ENCODE peak calls at places on chromosome 17, in four cellular contexts. P is tibial artery, L is adrenal gland, E is HL-60. W is an unnamed sample.

GRCh38 chr17:43608313-43608712 is 53.4 kb downstream of the MEOX1 start:
- DNase-seq in P (no peak), L (no peak), E (no peak), W (no peak)

GRCh38 chr17:27384261-27384701 is 72.0 kb upstream of the KSR1 start:
- DNase-seq in P (peak), L (peak), E (no peak), W (peak)

GRCh38 chr17:62064029-62064790 is 868 bp downstream of the MED13 start:
- DNase-seq in P (no peak), L (no peak), E (no peak), W (no peak)

GRCh38 chr17:31843382-31843780 is 15.7 kb downstream of the COPRS start:
- DNase-seq in P (no peak), L (no peak), E (no peak), W (no peak)

GRCh38 chr17:79928502-79929256 is 89.4 kb upstream of the CBX4 start:
- DNase-seq in P (no peak), L (no peak), E (no peak), W (no peak)

GRCh38 chr17:12574525-12574924 is 91.2 kb upstream of the MYOCD start:
- DNase-seq in P (no peak), L (no peak), E (no peak), W (no peak)

GRCh38 chr17:57889892-57890856 is 40.3 kb upstream of the MRPS23 start:
- DNase-seq in P (peak), L (peak), E (peak), W (peak)

GRCh38 chr17:41731836-41732235 is 2.6 kb downstream of the HAP1 start:
- DNase-seq in P (no peak), L (no peak), E (no peak), W (no peak)

GRCh38 chr17:66526827-66527226 is 224.4 kb downstream of the PRKCA start:
- DNase-seq in P (no peak), L (no peak), E (no peak), W (no peak)

GRCh38 chr17:72699566-72699965 is 392.9 kb downstream of the SLC39A11 start:
- DNase-seq in P (no peak), L (no peak), E (no peak), W (no peak)

GRCh38 chr17:53428913-53429312 is 393.8 kb upstream of the KIF2B start:
- DNase-seq in P (no peak), L (no peak), E (no peak), W (no peak)

GRCh38 chr17:79388556-79389295 is 222.1 kb downstream of the RBFOX3 start:
- DNase-seq in P (no peak), L (peak), E (peak), W (peak)

GRCh38 chr17:35449371-35449931 is 885 bp upstream of the SLFN13 start:
- DNase-seq in P (peak), L (peak), E (peak), W (peak)

GRCh38 chr17:48679385-48680096 is 42.8 kb downstream of the PRAC1 start:
- DNase-seq in P (no peak), L (no peak), E (no peak), W (no peak)

GRCh38 chr17:40496634-40497420 is 4.6 kb downstream of the TNS4 start:
- DNase-seq in P (no peak), L (no peak), E (no peak), W (no peak)

GRCh38 chr17:82876149-82876548 is 36.3 kb upstream of the ZNF750 start:
- DNase-seq in P (no peak), L (peak), E (peak), W (no peak)

GRCh38 chr17:64356304-64356686 is 34.4 kb downstream of the PECAM1 start:
- DNase-seq in P (no peak), L (no peak), E (no peak), W (no peak)

GRCh38 chr17:64707077-64707591 is 45.0 kb upstream of the SMURF2 start:
- DNase-seq in P (peak), L (peak), E (peak), W (peak)

GRCh38 chr17:73743802-73744201 is 99.6 kb upstream of the SDK2 start:
- DNase-seq in P (no peak), L (no peak), E (no peak), W (no peak)

GRCh38 chr17:14760212-14760611 is 459.3 kb downstream of the HS3ST3B1 start:
- DNase-seq in P (no peak), L (no peak), E (no peak), W (no peak)

GRCh38 chr17:46003907-46004748 is 5.1 kb downstream of the STH start:
- DNase-seq in P (no peak), L (peak), E (no peak), W (peak)

GRCh38 chr17:81690066-81690465 is 6.3 kb downstream of the HGS start:
- DNase-seq in P (no peak), L (no peak), E (no peak), W (no peak)

GRCh38 chr17:42422412-42422957 is 571 bp downstream of the CAVIN1 start:
- DNase-seq in P (no peak), L (peak), E (peak), W (no peak)

GRCh38 chr17:57463103-57463885 is 207.0 kb downstream of the MSI2 start:
- DNase-seq in P (no peak), L (no peak), E (no peak), W (peak)

GRCh38 chr17:49515196-49515770 is 20.2 kb downstream of the NGFR start:
- DNase-seq in P (peak), L (peak), E (peak), W (peak)

GRCh38 chr17:54948380-54948779 is 20.1 kb downstream of the COX11 start:
- DNase-seq in P (no peak), L (no peak), E (no peak), W (no peak)

GRCh38 chr17:14359251-14359939 is 58.5 kb downstream of the HS3ST3B1 start:
- DNase-seq in P (no peak), L (no peak), E (peak), W (no peak)

GRCh38 chr17:50904522-50905459 is 38.6 kb upstream of the TOB1 start:
- DNase-seq in P (peak), L (no peak), E (no peak), W (peak)

GRCh38 chr17:40931311-40931710 is 6.1 kb downstream of the KRT23 start:
- DNase-seq in P (no peak), L (no peak), E (no peak), W (no peak)

GRCh38 chr17:16932611-16933010 is 39.3 kb downstream of the TNFRSF13B start:
- DNase-seq in P (no peak), L (no peak), E (no peak), W (no peak)

GRCh38 chr17:41666336-41666680 is 22.4 kb upstream of the EIF1 start:
- DNase-seq in P (peak), L (peak), E (no peak), W (peak)

GRCh38 chr17:58338907-58339774 is 10.5 kb upstream of the TSPOAP1 start:
- DNase-seq in P (peak), L (peak), E (peak), W (peak)

GRCh38 chr17:77613627-77614026 is 344.9 kb upstream of the TNRC6C start:
- DNase-seq in P (no peak), L (no peak), E (no peak), W (no peak)

GRCh38 chr17:77617516-77617915 is 341.0 kb upstream of the TNRC6C start:
- DNase-seq in P (no peak), L (no peak), E (no peak), W (no peak)

GRCh38 chr17:77616243-77616731 is 342.2 kb upstream of the TNRC6C start:
- DNase-seq in P (no peak), L (peak), E (no peak), W (no peak)

GRCh38 chr17:77618173-77618572 is 340.3 kb upstream of the TNRC6C start:
- DNase-seq in P (no peak), L (no peak), E (no peak), W (no peak)

GRCh38 chr17:77615672-77616242 is 342.7 kb upstream of the TNRC6C start:
- DNase-seq in P (no peak), L (no peak), E (no peak), W (no peak)
- H3K27ac ChIP-seq in P (peak), L (no peak), E (no peak), W (peak)

GRCh38 chr17:74761931-74762330 is 13.5 kb downstream of the NHERF1 start:
- DNase-seq in P (no peak), L (no peak), E (no peak), W (no peak)
- H3K27ac ChIP-seq in P (no peak), L (no peak), E (no peak), W (no peak)

GRCh38 chr17:74879308-74879707 is 6.5 kb upstream of the FDXR start:
- DNase-seq in P (no peak), L (no peak), E (no peak), W (no peak)

GRCh38 chr17:74881073-74881472 is 8.3 kb upstream of the FDXR start:
- DNase-seq in P (no peak), L (no peak), E (no peak), W (no peak)

GRCh38 chr17:74875970-74876593 is 3.3 kb upstream of the FDXR start:
- DNase-seq in P (no peak), L (no peak), E (no peak), W (no peak)

GRCh38 chr17:74877592-74878543 is 5.1 kb upstream of the FDXR start:
- DNase-seq in P (no peak), L (peak), E (no peak), W (peak)

DNA sequence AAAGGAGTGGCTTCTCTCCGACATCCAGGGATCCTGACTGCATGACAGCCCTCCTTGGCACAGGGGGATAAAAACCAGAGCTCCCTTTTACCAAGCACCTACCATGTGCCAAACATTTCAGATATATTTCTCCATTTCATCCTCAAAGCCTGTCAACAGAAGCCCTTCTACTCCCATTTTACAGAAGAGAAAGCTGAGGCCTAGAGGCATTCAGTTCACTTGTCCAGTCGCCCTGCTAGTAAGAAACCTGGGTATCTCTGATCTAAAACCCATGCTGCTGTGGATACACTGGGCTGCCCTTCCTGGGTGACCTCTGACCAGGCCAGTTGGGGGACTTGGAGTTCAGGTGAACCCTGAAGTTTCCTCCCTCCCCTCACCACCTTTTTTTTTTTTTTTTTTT is 5.9 kb upstream of the FDXR start:
- DNase-seq in P (no peak), L (no peak), E (no peak), W (no peak)
- H3K27ac ChIP-seq in P (no peak), L (no peak), E (no peak), W (no peak)

DNA sequence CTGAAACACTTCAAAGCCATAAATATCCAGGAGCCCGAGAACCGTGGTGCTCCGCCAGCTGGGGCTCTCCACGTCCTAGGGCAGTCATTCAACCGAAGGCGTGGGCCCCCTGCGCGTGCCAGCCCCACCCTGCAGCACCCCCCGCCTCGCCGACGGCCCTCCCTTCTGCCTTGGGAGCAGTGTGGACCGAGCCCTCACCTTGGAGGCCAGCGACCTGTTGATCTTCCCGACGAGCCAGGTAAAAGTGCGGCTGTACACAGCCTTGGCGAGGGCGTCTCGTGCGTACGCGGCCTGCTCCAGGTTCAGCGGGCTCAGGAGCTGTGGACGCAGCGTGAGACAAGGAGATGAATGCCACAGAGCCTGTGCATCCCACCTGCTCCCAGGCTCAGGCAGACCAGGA is 14.1 kb downstream of the MYO1C start:
- DNase-seq in P (no peak), L (no peak), E (no peak), W (no peak)
- H3K27ac ChIP-seq in P (no peak), L (no peak), E (no peak), W (no peak)

GRCh38 chr17:68377771-68378201 is 79.5 kb downstream of the WIPI1 start:
- DNase-seq in P (no peak), L (no peak), E (no peak), W (no peak)
- H3K27ac ChIP-seq in P (peak), L (peak), E (peak), W (peak)

W was measured in transverse colon.